ENCODE peak calls at places on chromosomes 3 and 15, in nine cellular contexts. Q, T, A, Y, B, V, K, J and N are unnamed samples.

GRCh38 chr3:10074666-10075065 is 33.4 kb downstream of the FANCD2OS start:
- DNase-seq in K (no peak), T (no peak), J (peak), B (no peak), A (no peak), Q (no peak), V (no peak), Y (no peak), N (no peak)

GRCh38 chr3:64848822-64849221 is 161.0 kb upstream of the ADAMTS9 start:
- DNase-seq in J (no peak), Y (no peak), V (no peak), T (no peak), B (no peak), K (no peak), Q (no peak), A (no peak), N (no peak)

GRCh38 chr3:10678796-10679376 is 137.1 kb upstream of the SLC6A11 start:
- DNase-seq in T (no peak), Q (no peak), K (no peak), B (no peak), J (no peak), Y (no peak), V (no peak), A (no peak), N (no peak)

GRCh38 chr3:154252759-154253638 is 71.3 kb downstream of the DHX36 start:
- DNase-seq in Q (peak), A (peak), T (peak), Y (peak), V (peak), J (peak), K (peak), B (peak), N (peak)

GRCh38 chr3:147383617-147384016 is 22.7 kb downstream of the ZIC4 start:
- DNase-seq in Y (no peak), J (no peak), K (no peak), A (no peak), B (no peak), V (no peak), T (no peak), Q (no peak), N (no peak)

GRCh38 chr3:195181781-195182469 is 89.0 kb downstream of the XXYLT1 start:
- DNase-seq in Y (no peak), B (no peak), T (no peak), A (no peak), V (no peak), J (no peak), K (no peak), Q (no peak), N (no peak)

GRCh38 chr3:192947421-192947820 is 29.8 kb upstream of the MB21D2 start:
- DNase-seq in T (no peak), K (no peak), Q (no peak), Y (no peak), A (no peak), B (no peak), J (no peak), V (no peak), N (no peak)

GRCh38 chr3:141632779-141633374 is 105.2 kb upstream of the RNF7 start:
- DNase-seq in V (no peak), K (no peak), A (no peak), J (no peak), Q (no peak), Y (no peak), T (no peak), B (no peak), N (no peak)

GRCh38 chr15:73599934-73600333 is 33.3 kb downstream of the NPTN start:
- DNase-seq in T (no peak), V (no peak), J (peak), Q (no peak), K (no peak), A (no peak), Y (no peak), B (no peak), N (no peak)

GRCh38 chr15:100686725-100687488 is 84.5 kb downstream of the ASB7 start:
- DNase-seq in Y (no peak), A (no peak), B (no peak), T (no peak), K (no peak), J (no peak), V (peak), Q (no peak), N (no peak)

GRCh38 chr15:71807125-71807629 is 3.2 kb upstream of the NR2E3 start:
- DNase-seq in A (no peak), Q (no peak), V (no peak), B (no peak), J (no peak), K (no peak), Y (no peak), T (no peak), N (no peak)

GRCh38 chr15:101068961-101069734 is 150.0 kb downstream of the LRRK1 start:
- DNase-seq in Y (no peak), K (no peak), T (no peak), V (peak), Q (no peak), J (peak), A (no peak), B (no peak), N (peak)

GRCh38 chr3:170835346-170835745 is 34.6 kb downstream of the RPL22L1 start:
- DNase-seq in T (no peak), Y (no peak), K (no peak), J (no peak), V (peak), B (no peak), Q (no peak), A (peak), N (no peak)

GRCh38 chr3:157606392-157607197 is 103.4 kb upstream of the VEPH1 start:
- DNase-seq in J (peak), T (peak), B (peak), Y (peak), Q (peak), V (peak), A (peak), K (peak), N (peak)

GRCh38 chr15:31867536-31868442 is 162.5 kb upstream of the CHRNA7 start:
- DNase-seq in K (peak), Q (no peak), V (peak), Y (peak), B (peak), T (peak), J (peak), A (peak), N (peak)

GRCh38 chr3:171173732-171174131 is 147.2 kb upstream of the SLC2A2 start:
- DNase-seq in T (no peak), B (no peak), A (no peak), Y (no peak), J (no peak), K (no peak), Q (no peak), V (no peak), N (peak)

GRCh38 chr15:93001881-93002280 is 87.1 kb downstream of the RGMA start:
- DNase-seq in J (no peak), Y (no peak), K (no peak), T (no peak), V (no peak), Q (no peak), A (no peak), B (no peak), N (no peak)

GRCh38 chr3:136852180-136852579 is 9.8 kb upstream of the NCK1 start:
- DNase-seq in B (no peak), T (no peak), V (no peak), Q (no peak), A (no peak), J (no peak), Y (no peak), K (no peak), N (no peak)

GRCh38 chr3:187769771-187770170 is 24.5 kb upstream of the BCL6 start:
- DNase-seq in Y (peak), K (no peak), Q (no peak), A (no peak), T (no peak), B (no peak), V (no peak), J (no peak), N (no peak)

GRCh38 chr3:52253314-52254260 is 8.0 kb downstream of the PPM1M start:
- DNase-seq in V (no peak), T (no peak), B (no peak), Y (no peak), Q (peak), A (no peak), K (peak), J (peak), N (no peak)

GRCh38 chr3:42906085-42906904 is at the start of gene ZNF662:
- DNase-seq in T (peak), J (no peak), Y (no peak), B (peak), A (no peak), Q (no peak), K (no peak), V (peak), N (no peak)

GRCh38 chr3:139585820-139586219 is 46.3 kb upstream of the RBP1 start:
- DNase-seq in Q (no peak), T (no peak), V (peak), B (no peak), A (no peak), J (no peak), Y (no peak), K (no peak), N (no peak)

GRCh38 chr15:42373274-42373673 is 14.0 kb downstream of the CAPN3 start:
- DNase-seq in T (no peak), Y (no peak), B (no peak), Q (no peak), A (no peak), K (no peak), J (no peak), V (no peak), N (no peak)

GRCh38 chr3:62119139-62119538 is 254.2 kb downstream of the FEZF2 start:
- DNase-seq in T (no peak), B (no peak), Y (no peak), A (no peak), J (no peak), Q (no peak), V (no peak), K (no peak), N (no peak)

GRCh38 chr3:179544981-179545645 is 17.6 kb upstream of the ACTL6A start:
- DNase-seq in A (no peak), J (peak), T (no peak), B (no peak), Y (no peak), V (peak), Q (no peak), K (no peak), N (no peak)

GRCh38 chr15:29376580-29376979 is 107.0 kb upstream of the NSMCE3 start:
- DNase-seq in K (no peak), B (no peak), T (no peak), V (no peak), J (no peak), A (no peak), Y (no peak), Q (no peak), N (no peak)

GRCh38 chr15:79432345-79433311 is 492 bp downstream of the MINAR1 start:
- DNase-seq in A (peak), T (no peak), V (no peak), K (no peak), Y (no peak), B (no peak), Q (no peak), J (no peak), N (no peak)

GRCh38 chr3:15693340-15693739 is 91.8 kb downstream of the BTD start:
- DNase-seq in J (peak), T (no peak), Q (no peak), K (no peak), B (no peak), V (peak), Y (no peak), A (no peak), N (no peak)

GRCh38 chr3:127618891-127619290 is 10.1 kb upstream of the PODXL2 start:
- DNase-seq in B (no peak), A (no peak), Q (no peak), K (no peak), V (no peak), J (no peak), Y (no peak), T (no peak), N (no peak)

GRCh38 chr15:91183630-91184029 is 83.6 kb downstream of the SV2B start:
- DNase-seq in V (no peak), Y (no peak), J (no peak), T (no peak), B (no peak), A (peak), K (no peak), Q (no peak), N (no peak)

GRCh38 chr3:64440498-64440897 is 215.2 kb upstream of the PRICKLE2 start:
- DNase-seq in Q (no peak), T (no peak), B (no peak), V (peak), A (no peak), J (peak), K (no peak), Y (no peak), N (no peak)

GRCh38 chr3:15490158-15490557 is 31.3 kb downstream of the COLQ start:
- DNase-seq in V (no peak), T (no peak), Y (no peak), A (no peak), Q (no peak), J (no peak), B (no peak), K (no peak), N (no peak)